ENCODE peak calls at places on chromosomes 1 and 21, in seven cellular contexts. E, M, X, D, N, J and I are unnamed samples.

GRCh38 chr1:116166011-116166571 is 54.9 kb downstream of the MAB21L3 start:
- DNase-seq in E (no peak), M (no peak), X (peak), D (no peak), N (no peak), J (no peak), I (no peak)

GRCh38 chr1:67060811-67061218 is 6.9 kb upstream of the SLC35D1 start:
- DNase-seq in E (no peak), M (peak), X (peak), D (peak), N (peak), J (no peak), I (peak)

GRCh38 chr1:210233216-210233494 is 559 bp downstream of the SERTAD4 start:
- DNase-seq in E (no peak), M (no peak), X (no peak), D (no peak), N (no peak), J (peak), I (no peak)

GRCh38 chr1:53378932-53379661 is 51.2 kb upstream of the LRP8 start:
- DNase-seq in E (no peak), M (no peak), X (peak), D (no peak), N (no peak), J (no peak), I (no peak)

GRCh38 chr1:888297-888696 is 35.4 kb upstream of the SAMD11 start:
- DNase-seq in E (no peak), M (no peak), X (no peak), D (no peak), N (no peak), J (no peak), I (no peak)

GRCh38 chr1:224182057-224182865 is 779 bp upstream of the DEGS1 start:
- DNase-seq in E (peak), M (no peak), X (no peak), D (no peak), N (no peak), J (no peak), I (no peak)

GRCh38 chr1:222064388-222065201 is 322.7 kb upstream of the DUSP10 start:
- DNase-seq in E (no peak), M (peak), X (no peak), D (peak), N (peak), J (no peak), I (no peak)

GRCh38 chr1:33377750-33378149 is 53.1 kb downstream of the PHC2 start:
- DNase-seq in E (no peak), M (peak), X (no peak), D (no peak), N (no peak), J (no peak), I (no peak)

GRCh38 chr1:205346956-205347574 is 9.7 kb downstream of the KLHDC8A start:
- DNase-seq in E (no peak), M (no peak), X (no peak), D (no peak), N (no peak), J (peak), I (no peak)

GRCh38 chr1:246450485-246451251 is 56.4 kb downstream of the SMYD3 start:
- DNase-seq in E (no peak), M (peak), X (no peak), D (peak), N (peak), J (peak), I (no peak)

GRCh38 chr1:36297062-36297461 is 9.1 kb upstream of the SH3D21 start:
- DNase-seq in E (no peak), M (no peak), X (no peak), D (no peak), N (no peak), J (no peak), I (no peak)

GRCh38 chr1:45922374-45922773 is 119.0 kb downstream of the MAST2 start:
- DNase-seq in E (no peak), M (no peak), X (no peak), D (no peak), N (no peak), J (no peak), I (no peak)

GRCh38 chr21:33286600-33287456 is 20.7 kb downstream of the IL10RB start:
- DNase-seq in E (peak), M (peak), X (no peak), D (no peak), N (no peak), J (no peak), I (peak)

GRCh38 chr1:215543191-215543606 is 23.9 kb upstream of the KCTD3 start:
- DNase-seq in E (no peak), M (peak), X (no peak), D (no peak), N (peak), J (no peak), I (no peak)

GRCh38 chr1:159370855-159371254 is 61.1 kb upstream of the OR10J4 start:
- DNase-seq in E (no peak), M (no peak), X (no peak), D (no peak), N (no peak), J (no peak), I (no peak)

GRCh38 chr1:39940253-39940652 is 14.7 kb upstream of the MFSD2A start:
- DNase-seq in E (no peak), M (no peak), X (peak), D (no peak), N (no peak), J (no peak), I (no peak)

GRCh38 chr1:198158766-198159589 is 2.2 kb downstream of the NEK7 start:
- DNase-seq in E (peak), M (peak), X (peak), D (no peak), N (peak), J (peak), I (peak)

GRCh38 chr1:13651279-13651678 is 48.7 kb upstream of the PRDM2 start:
- DNase-seq in E (no peak), M (peak), X (no peak), D (no peak), N (peak), J (no peak), I (no peak)

GRCh38 chr1:98992844-98993243 is 11.8 kb downstream of the PLPPR5 start:
- DNase-seq in E (no peak), M (no peak), X (no peak), D (no peak), N (no peak), J (no peak), I (no peak)

GRCh38 chr1:80064524-80064923 is 1058.0 kb upstream of the ADGRL4 start:
- DNase-seq in E (no peak), M (no peak), X (no peak), D (no peak), N (peak), J (no peak), I (no peak)

GRCh38 chr1:100959502-100960060 is 63.7 kb downstream of the SLC30A7 start:
- DNase-seq in E (no peak), M (no peak), X (no peak), D (no peak), N (peak), J (no peak), I (no peak)

GRCh38 chr1:71068325-71069240 is 12.3 kb downstream of the ZRANB2 start:
- DNase-seq in E (no peak), M (no peak), X (no peak), D (no peak), N (no peak), J (no peak), I (no peak)

GRCh38 chr21:39843483-39843882 is 23.8 kb upstream of the PCP4 start:
- DNase-seq in E (no peak), M (no peak), X (no peak), D (no peak), N (no peak), J (no peak), I (no peak)

GRCh38 chr1:118370861-118371260 is 185.8 kb upstream of the SPAG17 start:
- DNase-seq in E (no peak), M (no peak), X (no peak), D (no peak), N (no peak), J (no peak), I (no peak)

GRCh38 chr1:243942196-243943150 is 92.4 kb upstream of the AKT3 start:
- DNase-seq in E (no peak), M (no peak), X (no peak), D (no peak), N (no peak), J (no peak), I (no peak)

GRCh38 chr1:47689894-47690293 is 252.1 kb downstream of the FOXD2 start:
- DNase-seq in E (no peak), M (no peak), X (peak), D (no peak), N (no peak), J (no peak), I (no peak)

DNA sequence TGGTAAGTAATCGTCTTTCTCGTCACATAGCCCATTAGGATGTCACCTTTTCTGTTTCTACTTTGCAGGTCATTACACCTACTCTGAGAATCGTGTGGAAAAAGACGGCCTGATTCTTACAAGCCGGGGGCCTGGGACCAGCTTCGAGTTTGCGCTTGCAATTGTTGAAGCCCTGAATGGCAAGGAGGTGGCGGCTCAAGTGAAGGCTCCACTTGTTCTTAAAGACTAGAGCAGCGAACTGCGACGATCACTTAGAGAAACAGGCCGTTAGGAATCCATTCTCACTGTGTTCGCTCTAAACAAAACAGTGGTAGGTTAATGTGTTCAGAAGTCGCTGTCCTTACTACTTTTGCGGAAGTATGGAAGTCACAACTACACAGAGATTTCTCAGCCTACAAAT is 23.3 kb downstream of the PARK7 start:
- DNase-seq in E (no peak), M (no peak), X (no peak), D (no peak), N (no peak), J (no peak), I (no peak)
- TF ChIP-seq CTCF in E (no peak), M (no peak), X (no peak), D (no peak), N (no peak), J (no peak), I (no peak)

GRCh38 chr21:35528109-35529042 is 479.3 kb upstream of the RUNX1 start:
- DNase-seq in E (peak), M (peak), X (no peak), D (no peak), N (no peak), J (no peak), I (no peak)
- H3K4me3 ChIP-seq in E (peak), M (peak), X (peak), D (no peak), N (no peak), J (no peak), I (no peak)

GRCh38 chr1:152003846-152004442 is 10.3 kb upstream of the S100A10 start:
- DNase-seq in E (no peak), M (no peak), X (no peak), D (no peak), N (no peak), J (peak), I (no peak)
- TF ChIP-seq CTCF in E (no peak), M (no peak), X (no peak), D (peak), N (no peak), J (peak), I (peak)

DNA sequence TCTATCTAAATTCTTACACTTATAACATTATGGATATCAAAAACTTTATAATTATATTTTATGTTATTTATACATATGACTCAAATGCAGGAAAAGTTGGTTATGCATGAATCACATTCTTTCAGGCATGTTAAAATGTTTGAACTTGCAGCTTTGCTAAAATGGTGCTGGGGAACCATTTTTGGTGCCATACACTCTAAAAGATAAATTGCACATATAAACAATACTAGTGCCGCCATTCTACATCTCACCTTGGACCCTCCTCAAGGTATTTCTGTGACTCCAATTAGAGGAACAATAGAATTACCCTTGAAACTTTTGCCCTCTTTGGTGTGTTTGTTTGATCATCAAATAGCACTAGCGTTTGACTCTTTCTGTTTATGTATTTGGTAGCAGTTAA is 980 bp downstream of the PRKACB start:
- DNase-seq in E (no peak), M (no peak), X (no peak), D (no peak), N (no peak), J (no peak), I (no peak)
- H3K4me3 ChIP-seq in E (no peak), M (no peak), X (no peak), D (no peak), N (no peak), J (no peak), I (no peak)

DNA sequence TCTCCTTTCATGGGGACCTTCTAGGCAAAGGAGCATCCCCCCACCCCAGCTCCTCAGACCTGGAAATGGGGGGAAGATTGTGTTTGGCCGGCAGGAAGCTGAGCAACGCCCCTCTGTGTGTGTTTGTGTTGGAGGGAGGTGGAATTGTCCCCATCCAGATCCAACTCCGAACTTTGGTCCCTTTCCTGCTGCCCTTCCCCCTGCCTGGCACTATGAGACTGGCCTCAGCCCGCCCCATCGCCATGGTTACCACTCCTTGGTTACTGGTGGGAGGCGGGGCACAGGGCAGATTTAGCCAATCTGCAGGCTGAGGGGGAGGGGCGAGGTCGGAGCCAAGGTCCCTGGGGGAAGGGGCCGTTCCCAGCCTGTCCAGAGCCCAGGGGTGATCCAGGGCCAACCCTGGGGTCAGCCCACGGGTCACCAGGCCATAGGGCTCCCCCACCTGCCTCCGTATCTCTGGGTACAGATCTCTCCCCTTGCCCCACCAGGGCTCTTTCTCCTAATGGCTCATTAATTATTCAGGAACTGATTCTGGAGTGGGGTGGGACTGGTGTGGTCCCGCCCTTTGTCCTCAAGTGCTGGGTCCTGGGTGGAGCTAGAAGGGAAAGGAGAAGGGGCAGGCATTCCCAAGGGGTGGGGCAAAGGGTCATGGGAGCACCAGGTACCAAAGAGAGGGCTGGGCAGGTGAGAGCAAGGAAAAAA is 15.2 kb downstream of the PTPRF start:
- DNase-seq in E (peak), M (peak), X (peak), D (no peak), N (no peak), J (peak), I (no peak)
- TF ChIP-seq CTCF in E (no peak), M (no peak), X (no peak), D (no peak), N (no peak), J (no peak), I (no peak)

GRCh38 chr1:190474587-190475305 is 2.9 kb downstream of the BRINP3 start:
- DNase-seq in E (no peak), M (peak), X (no peak), D (no peak), N (no peak), J (peak), I (no peak)
- H3K4me3 ChIP-seq in E (peak), M (peak), X (no peak), D (no peak), N (no peak), J (peak), I (no peak)

GRCh38 chr1:106957795-106958194 is 98.7 kb upstream of the PRMT6 start:
- DNase-seq in E (no peak), M (no peak), X (no peak), D (no peak), N (no peak), J (peak), I (no peak)
- TF ChIP-seq CTCF in E (no peak), M (no peak), X (no peak), D (no peak), N (no peak), J (peak), I (no peak)

GRCh38 chr21:26844258-26845065 is 747 bp downstream of the ADAMTS1 start:
- DNase-seq in E (peak), M (peak), X (peak), D (no peak), N (no peak), J (peak), I (no peak)
- H3K4me3 ChIP-seq in E (peak), M (peak), X (peak), D (peak), N (peak), J (peak), I (peak)

GRCh38 chr1:31183126-31183525 is 56.6 kb downstream of the NKAIN1 start:
- DNase-seq in E (no peak), M (no peak), X (no peak), D (no peak), N (no peak), J (no peak), I (no peak)

GRCh38 chr1:31183927-31184554 is 55.6 kb downstream of the NKAIN1 start:
- DNase-seq in E (no peak), M (peak), X (no peak), D (no peak), N (peak), J (peak), I (no peak)

GRCh38 chr1:31180338-31180737 is 59.3 kb downstream of the NKAIN1 start:
- DNase-seq in E (no peak), M (no peak), X (no peak), D (no peak), N (no peak), J (no peak), I (no peak)

GRCh38 chr1:31181515-31182343 is 58.0 kb downstream of the NKAIN1 start:
- DNase-seq in E (peak), M (peak), X (peak), D (no peak), N (peak), J (peak), I (no peak)

DNA sequence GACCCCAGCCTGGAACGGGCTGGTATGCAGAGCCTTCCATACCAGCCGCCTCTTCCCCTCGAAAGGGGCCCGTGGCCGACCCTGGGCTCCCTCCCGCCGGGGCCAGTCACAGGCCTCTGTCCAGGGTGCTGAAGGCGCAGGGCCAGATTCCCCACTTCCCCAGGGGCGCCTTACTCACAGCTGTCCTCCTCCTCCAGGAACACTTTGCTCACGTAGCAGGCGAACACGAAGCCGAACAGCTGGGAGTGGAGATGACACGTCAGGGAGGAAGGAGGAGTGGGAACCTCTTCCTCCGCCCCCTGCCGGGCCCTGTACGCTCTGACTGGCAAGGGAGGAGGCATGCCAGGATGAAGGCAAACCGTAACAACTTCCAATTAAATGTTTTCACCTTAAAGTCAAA is 57.3 kb downstream of the NKAIN1 start:
- DNase-seq in E (peak), M (peak), X (peak), D (peak), N (peak), J (peak), I (peak)
- TF ChIP-seq CTCF in E (no peak), M (peak), X (no peak), D (peak), N (peak), J (no peak), I (peak)

GRCh38 chr1:147243228-147243685 is 773 bp downstream of the CHD1L start:
- DNase-seq in E (peak), M (no peak), X (peak), D (no peak), N (no peak), J (peak), I (peak)

GRCh38 chr1:147246910-147247655 is 4.6 kb downstream of the CHD1L start:
- DNase-seq in E (no peak), M (no peak), X (no peak), D (no peak), N (no peak), J (no peak), I (no peak)

GRCh38 chr1:147245586-147246021 is 3.1 kb downstream of the CHD1L start:
- DNase-seq in E (no peak), M (no peak), X (no peak), D (no peak), N (no peak), J (no peak), I (no peak)

GRCh38 chr1:147246044-147246690 is 3.7 kb downstream of the CHD1L start:
- DNase-seq in E (no peak), M (peak), X (no peak), D (no peak), N (no peak), J (no peak), I (no peak)

GRCh38 chr1:147245129-147245528 is 2.6 kb downstream of the CHD1L start:
- DNase-seq in E (no peak), M (no peak), X (no peak), D (no peak), N (no peak), J (no peak), I (no peak)
- H3K4me3 ChIP-seq in E (no peak), M (no peak), X (no peak), D (no peak), N (no peak), J (no peak), I (no peak)